ENCODE peak calls at places on chromosome 19, in nine cellular contexts. L is activated T-helper 1 cell treated with anti-CD3 and anti-CD28 coated beads, Interleukin-2, amount 50 U/mL, for 16 hours; N is kidney glomerular epithelial cell; H is EL; W is esophagus squamous epithelium; T is SW480; O is NCI-H2107; U is Jurkat, Clone E6-1; J is CD8-positive, alpha-beta memory T cell. B is an unnamed sample.

GRCh38 chr19:50803633-50804419 is 13.6 kb downstream of the ACP4 start:
- DNase-seq in L (no peak), W (no peak), H (no peak), J (no peak), T (peak), N (no peak), O (no peak), U (no peak), B (no peak)

GRCh38 chr19:17309962-17310461 is 649 bp downstream of the DDA1 start:
- DNase-seq in H (no peak), L (no peak), W (no peak), T (no peak), U (no peak), N (no peak), J (no peak), O (no peak), B (no peak)

GRCh38 chr19:19064811-19065745 is 1.3 kb downstream of the SLC25A42 start:
- DNase-seq in U (peak), W (no peak), N (no peak), O (no peak), L (no peak), T (peak), H (peak), J (peak), B (no peak)

GRCh38 chr19:50820549-50821247 is 2.9 kb downstream of the KLK1 start:
- DNase-seq in T (no peak), N (no peak), L (no peak), W (no peak), H (no peak), U (no peak), O (no peak), J (no peak), B (no peak)

GRCh38 chr19:40284251-40284500 is 969 bp downstream of the AKT2 start:
- DNase-seq in H (no peak), U (no peak), J (no peak), T (no peak), W (no peak), L (no peak), N (no peak), O (no peak), B (no peak)

GRCh38 chr19:21462540-21462939 is 42.9 kb upstream of the ZNF429 start:
- DNase-seq in W (no peak), H (no peak), U (no peak), O (no peak), L (no peak), T (no peak), J (no peak), N (no peak), B (no peak)

GRCh38 chr19:2627319-2627829 is 75.1 kb downstream of the GNG7 start:
- DNase-seq in J (no peak), T (peak), L (no peak), W (peak), O (no peak), U (no peak), N (peak), H (peak), B (no peak)

GRCh38 chr19:55502197-55502952 is 14.1 kb downstream of the SSC5D start:
- DNase-seq in W (no peak), N (no peak), U (no peak), J (no peak), T (no peak), L (no peak), H (no peak), O (no peak), B (no peak)

GRCh38 chr19:866769-867300 is 7.4 kb downstream of the CFD start:
- DNase-seq in H (no peak), L (no peak), U (no peak), O (no peak), T (no peak), J (no peak), W (no peak), N (no peak), B (no peak)

GRCh38 chr19:18194554-18195238 is 1.7 kb downstream of the MPV17L2 start:
- DNase-seq in L (no peak), H (peak), W (no peak), T (no peak), N (no peak), O (no peak), U (no peak), J (no peak), B (no peak)

GRCh38 chr19:46753420-46754155 is 7.3 kb upstream of the STRN4 start:
- DNase-seq in O (no peak), N (no peak), L (peak), H (peak), U (peak), J (peak), T (peak), W (no peak), B (no peak)

GRCh38 chr19:50639121-50640112 is at the start of gene SYT3:
- DNase-seq in T (no peak), H (peak), J (no peak), N (peak), U (peak), O (no peak), L (no peak), W (no peak), B (no peak)

GRCh38 chr19:36236946-36237310 is 22.0 kb downstream of the ZNF146 start:
- DNase-seq in N (no peak), W (no peak), L (no peak), T (no peak), O (no peak), U (no peak), H (no peak), J (no peak), B (no peak)

GRCh38 chr19:49468746-49469447 is 5.1 kb upstream of the FLT3LG start:
- DNase-seq in T (peak), W (peak), O (no peak), N (no peak), L (peak), H (no peak), J (peak), U (peak), B (no peak)

GRCh38 chr19:3335431-3336350 is 30.7 kb upstream of the NFIC start:
- DNase-seq in H (peak), T (no peak), L (no peak), O (no peak), U (no peak), N (no peak), W (no peak), J (no peak), B (no peak)

GRCh38 chr19:33686246-33686645 is 64.5 kb downstream of the CHST8 start:
- DNase-seq in J (no peak), H (no peak), O (no peak), L (no peak), U (no peak), W (no peak), N (no peak), T (no peak), B (no peak)

GRCh38 chr19:33224694-33225457 is 774 bp downstream of the SLC7A10 start:
- DNase-seq in U (no peak), H (no peak), W (no peak), T (no peak), L (no peak), N (no peak), J (no peak), O (no peak), B (no peak)

GRCh38 chr19:46000497-46001246 is 5.4 kb downstream of the CCDC61 start:
- DNase-seq in L (peak), H (no peak), U (peak), J (peak), O (no peak), W (no peak), N (no peak), T (peak), B (no peak)

GRCh38 chr19:45187421-45188100 is 9.0 kb downstream of the BLOC1S3 start:
- DNase-seq in H (no peak), T (peak), N (peak), U (peak), O (no peak), J (peak), L (no peak), W (no peak), B (no peak)

GRCh38 chr19:55133639-55134444 is 15.2 kb downstream of the TNNT1 start:
- DNase-seq in W (no peak), U (no peak), H (no peak), N (no peak), L (no peak), O (no peak), T (no peak), J (no peak), B (no peak)

GRCh38 chr19:33379151-33379829 is 5.8 kb downstream of the CEBPG start:
- DNase-seq in O (no peak), N (no peak), U (no peak), T (no peak), H (no peak), W (no peak), J (no peak), L (no peak), B (no peak)

GRCh38 chr19:28864577-28865042 is 348.3 kb downstream of the UQCRFS1 start:
- DNase-seq in H (no peak), L (no peak), J (no peak), O (no peak), T (no peak), N (no peak), U (no peak), W (no peak), B (no peak)

GRCh38 chr19:45767410-45767880 is 1.6 kb downstream of the SIX5 start:
- DNase-seq in U (no peak), O (peak), T (peak), J (no peak), N (peak), H (peak), W (no peak), L (no peak), B (no peak)

B was measured in SIG-M5.